ENCODE peak calls at places on chromosome 14, in six cellular contexts. K is Daoy; A is activated CD4-positive, alpha-beta T cell treated with anti-CD3 and anti-CD28 coated beads for 1 hour; D is neuronal stem cell; V is DMS79; Z is neural crest cell. L is an unnamed sample.

GRCh38 chr14:64701660-64702059 is 2.6 kb upstream of the PLEKHG3 start:
- DNase-seq in K (no peak), V (no peak), Z (no peak), D (no peak), A (no peak), L (no peak)

GRCh38 chr14:22808388-22809209 is 6.6 kb downstream of the SLC7A7 start:
- DNase-seq in V (no peak), A (no peak), K (no peak), D (no peak), Z (no peak), L (no peak)

GRCh38 chr14:42806909-42807315 is 1200.2 kb downstream of the LRFN5 start:
- DNase-seq in V (peak), A (no peak), Z (no peak), K (peak), D (no peak), L (no peak)

GRCh38 chr14:104878582-104878981 is 13.5 kb downstream of the CEP170B start:
- DNase-seq in K (no peak), Z (no peak), D (no peak), V (no peak), A (no peak), L (no peak)

GRCh38 chr14:31070431-31070830 is 44.3 kb upstream of the STRN3 start:
- DNase-seq in D (no peak), A (no peak), K (peak), Z (no peak), V (no peak), L (no peak)

GRCh38 chr14:68786491-68787234 is 6.2 kb downstream of the ZFP36L1 start:
- DNase-seq in V (no peak), A (no peak), K (peak), Z (no peak), D (no peak), L (no peak)

GRCh38 chr14:51008416-51008815 is 64.1 kb upstream of the PYGL start:
- DNase-seq in V (no peak), D (no peak), A (no peak), K (no peak), Z (no peak), L (no peak)

GRCh38 chr14:89915114-89915878 is 39.2 kb downstream of the EFCAB11 start:
- DNase-seq in Z (peak), V (peak), D (peak), A (peak), K (peak), L (peak)

GRCh38 chr14:64540208-64541202 is at the start of gene HSPA2:
- DNase-seq in Z (peak), A (peak), K (peak), D (peak), V (no peak), L (peak)

GRCh38 chr14:61561144-61561543 is 134.2 kb upstream of the HIF1A start:
- DNase-seq in D (no peak), Z (no peak), V (no peak), K (peak), A (no peak), L (no peak)

GRCh38 chr14:103246089-103246488 is 87.9 kb upstream of the EIF5 start:
- DNase-seq in D (no peak), K (no peak), Z (no peak), A (no peak), V (no peak), L (no peak)

GRCh38 chr14:24162083-24162482 is 1.0 kb downstream of the IRF9 start:
- DNase-seq in Z (no peak), K (no peak), A (no peak), D (no peak), V (no peak), L (no peak)

GRCh38 chr14:58278177-58278576 is 20.2 kb upstream of the ARID4A start:
- DNase-seq in A (no peak), Z (no peak), V (no peak), K (no peak), D (no peak), L (no peak)